ENCODE peak calls at places on chromosomes 6 and 20, in eight cellular contexts. One of them, this sample, is unnamed. For H3K4me1, the result is how much of the 10 kb centered on the place peaks cover.

GRCh38 chr6:121733216-121733615 is 297.8 kb downstream of the GJA1 start:
- DNase-seq in heart right ventricle: no peak
- DNase-seq in fibroblast of lung: peak
- DNase-seq in endothelial cell of umbilical vein: peak
- DNase-seq in lower lobe of right lung: no peak
- DNase-seq in HCT116: no peak
- DNase-seq in DND-41: no peak
- DNase-seq in IMR-90: peak
- DNase-seq in this sample: no peak

GRCh38 chr6:127518212-127518709 is 874 bp downstream of the MTCL3 start:
- DNase-seq in IMR-90: no peak
- DNase-seq in endothelial cell of umbilical vein: no peak
- DNase-seq in lower lobe of right lung: no peak
- DNase-seq in heart right ventricle: no peak
- DNase-seq in fibroblast of lung: peak
- DNase-seq in HCT116: no peak
- DNase-seq in DND-41: no peak
- DNase-seq in this sample: no peak

GRCh38 chr6:151291145-151292055 is 51.6 kb downstream of the AKAP12 start:
- DNase-seq in fibroblast of lung: peak
- DNase-seq in endothelial cell of umbilical vein: no peak
- DNase-seq in HCT116: no peak
- DNase-seq in DND-41: no peak
- DNase-seq in lower lobe of right lung: no peak
- DNase-seq in heart right ventricle: peak
- DNase-seq in IMR-90: peak
- DNase-seq in this sample: peak

GRCh38 chr20:12047838-12048432 is 130.2 kb downstream of the BTBD3 start:
- DNase-seq in HCT116: no peak
- DNase-seq in endothelial cell of umbilical vein: peak
- DNase-seq in fibroblast of lung: peak
- DNase-seq in heart right ventricle: no peak
- DNase-seq in IMR-90: peak
- DNase-seq in lower lobe of right lung: no peak
- DNase-seq in DND-41: no peak
- DNase-seq in this sample: no peak

GRCh38 chr6:37324131-37325033 is 29.4 kb upstream of the RNF8 start:
- DNase-seq in IMR-90: peak
- DNase-seq in DND-41: no peak
- DNase-seq in fibroblast of lung: peak
- DNase-seq in HCT116: peak
- DNase-seq in lower lobe of right lung: no peak
- DNase-seq in heart right ventricle: no peak
- DNase-seq in endothelial cell of umbilical vein: peak
- DNase-seq in this sample: no peak

GRCh38 chr6:7154341-7155139 is 46.8 kb downstream of the RREB1 start:
- DNase-seq in IMR-90: no peak
- DNase-seq in DND-41: no peak
- DNase-seq in fibroblast of lung: no peak
- DNase-seq in lower lobe of right lung: no peak
- DNase-seq in endothelial cell of umbilical vein: no peak
- DNase-seq in heart right ventricle: no peak
- DNase-seq in HCT116: no peak
- DNase-seq in this sample: no peak

GRCh38 chr6:75275067-75275466 is 9.5 kb downstream of the TMEM30A start:
- DNase-seq in lower lobe of right lung: no peak
- DNase-seq in IMR-90: peak
- DNase-seq in fibroblast of lung: peak
- DNase-seq in DND-41: no peak
- DNase-seq in HCT116: no peak
- DNase-seq in endothelial cell of umbilical vein: peak
- DNase-seq in heart right ventricle: no peak
- DNase-seq in this sample: no peak

GRCh38 chr6:45377041-45377554 is 636 bp downstream of the SUPT3H start:
- DNase-seq in endothelial cell of umbilical vein: no peak
- DNase-seq in heart right ventricle: no peak
- DNase-seq in DND-41: no peak
- DNase-seq in HCT116: no peak
- DNase-seq in IMR-90: peak
- DNase-seq in lower lobe of right lung: no peak
- DNase-seq in fibroblast of lung: peak
- DNase-seq in this sample: no peak

GRCh38 chr6:150091466-150091865 is 22.5 kb upstream of the ULBP3 start:
- DNase-seq in DND-41: no peak
- DNase-seq in HCT116: no peak
- DNase-seq in IMR-90: no peak
- DNase-seq in lower lobe of right lung: no peak
- DNase-seq in endothelial cell of umbilical vein: no peak
- DNase-seq in heart right ventricle: no peak
- DNase-seq in fibroblast of lung: peak
- DNase-seq in this sample: no peak

GRCh38 chr20:47358672-47359532 is 2.4 kb upstream of the ZMYND8 start:
- DNase-seq in HCT116: peak
- DNase-seq in heart right ventricle: peak
- DNase-seq in endothelial cell of umbilical vein: peak
- DNase-seq in DND-41: no peak
- DNase-seq in lower lobe of right lung: peak
- DNase-seq in fibroblast of lung: peak
- DNase-seq in IMR-90: peak
- DNase-seq in this sample: no peak

GRCh38 chr20:4483481-4483880 is 238.2 kb upstream of the PRND start:
- DNase-seq in heart right ventricle: no peak
- DNase-seq in lower lobe of right lung: no peak
- DNase-seq in DND-41: no peak
- DNase-seq in IMR-90: peak
- DNase-seq in HCT116: no peak
- DNase-seq in endothelial cell of umbilical vein: no peak
- DNase-seq in fibroblast of lung: peak
- DNase-seq in this sample: no peak

GRCh38 chr6:137699036-137699683 is 167.9 kb upstream of the TNFAIP3 start:
- DNase-seq in heart right ventricle: no peak
- DNase-seq in HCT116: no peak
- DNase-seq in DND-41: peak
- DNase-seq in fibroblast of lung: no peak
- DNase-seq in endothelial cell of umbilical vein: no peak
- DNase-seq in lower lobe of right lung: no peak
- DNase-seq in IMR-90: peak
- DNase-seq in this sample: peak

GRCh38 chr6:53458097-53458866 is 86.6 kb downstream of the GCLC start:
- DNase-seq in HCT116: no peak
- DNase-seq in DND-41: no peak
- DNase-seq in endothelial cell of umbilical vein: no peak
- DNase-seq in lower lobe of right lung: no peak
- DNase-seq in heart right ventricle: no peak
- DNase-seq in IMR-90: no peak
- DNase-seq in fibroblast of lung: no peak
- DNase-seq in this sample: no peak
- H3K27ac ChIP-seq in HCT116: no peak
- H3K27ac ChIP-seq in DND-41: no peak
- H3K27ac ChIP-seq in endothelial cell of umbilical vein: no peak
- H3K27ac ChIP-seq in lower lobe of right lung: no peak
- H3K27ac ChIP-seq in heart right ventricle: no peak
- H3K27ac ChIP-seq in IMR-90: no peak
- H3K27ac ChIP-seq in fibroblast of lung: no peak
- H3K27ac ChIP-seq in this sample: no peak

GRCh38 chr20:31669876-31670275 is 32.2 kb downstream of the COX4I2 start:
- DNase-seq in lower lobe of right lung: no peak
- DNase-seq in endothelial cell of umbilical vein: no peak
- DNase-seq in DND-41: no peak
- DNase-seq in fibroblast of lung: no peak
- DNase-seq in HCT116: no peak
- DNase-seq in heart right ventricle: no peak
- DNase-seq in IMR-90: peak
- DNase-seq in this sample: no peak
- H3K4me1 ChIP-seq in lower lobe of right lung: half or more
- H3K4me1 ChIP-seq in endothelial cell of umbilical vein: under half
- H3K4me1 ChIP-seq in DND-41: half or more
- H3K4me1 ChIP-seq in fibroblast of lung: under half
- H3K4me1 ChIP-seq in HCT116: half or more
- H3K4me1 ChIP-seq in heart right ventricle: half or more
- H3K4me1 ChIP-seq in IMR-90: under half
- H3K4me1 ChIP-seq in this sample: under half

GRCh38 chr6:72376736-72377135 is 245.1 kb upstream of the KCNQ5 start:
- DNase-seq in fibroblast of lung: no peak
- DNase-seq in lower lobe of right lung: no peak
- DNase-seq in DND-41: no peak
- DNase-seq in heart right ventricle: no peak
- DNase-seq in endothelial cell of umbilical vein: no peak
- DNase-seq in HCT116: no peak
- DNase-seq in IMR-90: no peak
- DNase-seq in this sample: no peak

GRCh38 chr6:72374864-72375263 is 247.0 kb upstream of the KCNQ5 start:
- DNase-seq in HCT116: no peak
- DNase-seq in endothelial cell of umbilical vein: no peak
- DNase-seq in lower lobe of right lung: no peak
- DNase-seq in heart right ventricle: no peak
- DNase-seq in DND-41: no peak
- DNase-seq in fibroblast of lung: no peak
- DNase-seq in IMR-90: peak
- DNase-seq in this sample: no peak

GRCh38 chr6:72371473-72371872 is 250.4 kb upstream of the KCNQ5 start:
- DNase-seq in DND-41: no peak
- DNase-seq in endothelial cell of umbilical vein: no peak
- DNase-seq in fibroblast of lung: no peak
- DNase-seq in lower lobe of right lung: no peak
- DNase-seq in HCT116: no peak
- DNase-seq in IMR-90: no peak
- DNase-seq in heart right ventricle: no peak
- DNase-seq in this sample: no peak

DNA sequence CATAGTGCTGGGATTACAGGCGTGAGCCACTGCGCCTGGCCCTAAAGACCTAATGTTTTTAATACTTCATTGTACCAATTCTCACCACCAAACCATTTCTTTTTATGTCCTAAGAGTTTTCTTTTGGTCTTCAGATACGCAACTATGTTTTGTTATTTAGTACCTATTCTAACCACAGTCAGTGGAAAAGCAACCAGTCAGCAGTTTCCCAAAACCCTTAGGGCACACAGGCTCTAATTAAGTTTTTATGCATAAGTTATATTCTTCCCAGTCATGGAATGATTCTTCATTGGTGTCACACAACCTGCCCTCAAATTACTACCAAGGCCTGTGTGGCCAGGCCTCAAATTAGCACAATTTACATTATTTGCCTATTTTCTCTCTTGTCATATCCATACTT is 247.7 kb upstream of the KCNQ5 start:
- DNase-seq in IMR-90: no peak
- DNase-seq in HCT116: no peak
- DNase-seq in heart right ventricle: no peak
- DNase-seq in lower lobe of right lung: no peak
- DNase-seq in endothelial cell of umbilical vein: no peak
- DNase-seq in DND-41: no peak
- DNase-seq in fibroblast of lung: no peak
- DNase-seq in this sample: no peak
- H3K27ac ChIP-seq in IMR-90: no peak
- H3K27ac ChIP-seq in HCT116: no peak
- H3K27ac ChIP-seq in heart right ventricle: no peak
- H3K27ac ChIP-seq in lower lobe of right lung: no peak
- H3K27ac ChIP-seq in endothelial cell of umbilical vein: no peak
- H3K27ac ChIP-seq in DND-41: no peak
- H3K27ac ChIP-seq in fibroblast of lung: no peak
- H3K27ac ChIP-seq in this sample: no peak

DNA sequence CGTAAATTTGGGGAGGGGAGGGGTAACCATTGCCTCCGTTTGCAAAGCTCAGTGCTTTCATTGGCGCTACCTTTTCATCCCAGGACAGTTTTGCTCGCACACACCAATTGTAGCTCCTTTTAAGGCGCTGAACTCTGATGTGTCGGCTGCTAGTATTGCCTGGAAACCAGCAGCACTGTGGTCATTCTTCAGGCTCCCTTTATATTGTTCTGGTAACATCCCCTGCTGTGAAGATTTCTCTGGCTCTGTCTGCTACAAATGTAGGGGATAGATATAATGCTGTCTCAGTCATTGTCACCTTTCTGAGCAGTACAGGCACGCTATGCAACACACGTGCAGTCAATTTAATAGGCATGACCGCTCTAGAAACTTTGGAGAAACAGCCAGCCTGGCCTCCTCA is 172.9 kb upstream of the SASH1 start:
- DNase-seq in HCT116: no peak
- DNase-seq in lower lobe of right lung: no peak
- DNase-seq in endothelial cell of umbilical vein: no peak
- DNase-seq in DND-41: no peak
- DNase-seq in fibroblast of lung: no peak
- DNase-seq in IMR-90: no peak
- DNase-seq in heart right ventricle: no peak
- DNase-seq in this sample: no peak
- H3K4me1 ChIP-seq in HCT116: under half
- H3K4me1 ChIP-seq in lower lobe of right lung: under half
- H3K4me1 ChIP-seq in endothelial cell of umbilical vein: under half
- H3K4me1 ChIP-seq in DND-41: under half
- H3K4me1 ChIP-seq in fibroblast of lung: under half
- H3K4me1 ChIP-seq in IMR-90: under half
- H3K4me1 ChIP-seq in heart right ventricle: under half
- H3K4me1 ChIP-seq in this sample: under half

This sample was measured in aorta.